ENCODE peak calls at places on chromosomes 2 and 18, in six cellular contexts. One of them, this sample, is unnamed.

GRCh38 chr18:64777561-64777960 is 628.7 kb upstream of the LINC00305 start:
- DNase-seq in KBM-7: no peak
- DNase-seq in NCI-H774: no peak
- DNase-seq in NCI-H1092 treated with DMSO at 0.1 percent for 48 hours: no peak
- DNase-seq in stimulated activated CD4-positive, alpha-beta T cell treated with anti-CD3 and anti-CD28 coated beads, Interleukin-2, amount 100 ng/mL, for 4 hours: no peak
- DNase-seq in stomach: no peak
- DNase-seq in this sample: no peak

GRCh38 chr2:112621792-112622527 is 23.8 kb upstream of the SLC20A1 start:
- DNase-seq in stimulated activated CD4-positive, alpha-beta T cell treated with anti-CD3 and anti-CD28 coated beads, Interleukin-2, amount 100 ng/mL, for 4 hours: no peak
- DNase-seq in stomach: peak
- DNase-seq in NCI-H774: no peak
- DNase-seq in NCI-H1092 treated with DMSO at 0.1 percent for 48 hours: no peak
- DNase-seq in KBM-7: no peak
- DNase-seq in this sample: no peak

GRCh38 chr18:77059294-77059916 is 73.2 kb downstream of the MBP start:
- DNase-seq in KBM-7: peak
- DNase-seq in NCI-H774: peak
- DNase-seq in stomach: no peak
- DNase-seq in NCI-H1092 treated with DMSO at 0.1 percent for 48 hours: peak
- DNase-seq in stimulated activated CD4-positive, alpha-beta T cell treated with anti-CD3 and anti-CD28 coated beads, Interleukin-2, amount 100 ng/mL, for 4 hours: no peak
- DNase-seq in this sample: no peak

GRCh38 chr2:9673914-9674481 is 43.2 kb upstream of the YWHAQ start:
- DNase-seq in NCI-H774: no peak
- DNase-seq in stomach: no peak
- DNase-seq in KBM-7: no peak
- DNase-seq in stimulated activated CD4-positive, alpha-beta T cell treated with anti-CD3 and anti-CD28 coated beads, Interleukin-2, amount 100 ng/mL, for 4 hours: no peak
- DNase-seq in NCI-H1092 treated with DMSO at 0.1 percent for 48 hours: no peak
- DNase-seq in this sample: no peak

GRCh38 chr2:108267117-108267516 is 21.6 kb upstream of the SULT1C2 start:
- DNase-seq in stomach: no peak
- DNase-seq in stimulated activated CD4-positive, alpha-beta T cell treated with anti-CD3 and anti-CD28 coated beads, Interleukin-2, amount 100 ng/mL, for 4 hours: no peak
- DNase-seq in KBM-7: peak
- DNase-seq in NCI-H774: no peak
- DNase-seq in NCI-H1092 treated with DMSO at 0.1 percent for 48 hours: no peak
- DNase-seq in this sample: no peak

GRCh38 chr18:48336332-48336731 is 72.9 kb downstream of the ZBTB7C start:
- DNase-seq in stimulated activated CD4-positive, alpha-beta T cell treated with anti-CD3 and anti-CD28 coated beads, Interleukin-2, amount 100 ng/mL, for 4 hours: no peak
- DNase-seq in NCI-H1092 treated with DMSO at 0.1 percent for 48 hours: peak
- DNase-seq in KBM-7: no peak
- DNase-seq in NCI-H774: no peak
- DNase-seq in stomach: no peak
- DNase-seq in this sample: peak

GRCh38 chr2:217551229-217551909 is 451.4 kb downstream of the TNS1 start:
- DNase-seq in NCI-H774: no peak
- DNase-seq in KBM-7: no peak
- DNase-seq in stomach: no peak
- DNase-seq in NCI-H1092 treated with DMSO at 0.1 percent for 48 hours: no peak
- DNase-seq in stimulated activated CD4-positive, alpha-beta T cell treated with anti-CD3 and anti-CD28 coated beads, Interleukin-2, amount 100 ng/mL, for 4 hours: no peak
- DNase-seq in this sample: no peak

GRCh38 chr2:126657146-126657635 is 1.2 kb downstream of the GYPC start:
- DNase-seq in stimulated activated CD4-positive, alpha-beta T cell treated with anti-CD3 and anti-CD28 coated beads, Interleukin-2, amount 100 ng/mL, for 4 hours: no peak
- DNase-seq in KBM-7: no peak
- DNase-seq in stomach: peak
- DNase-seq in NCI-H774: no peak
- DNase-seq in NCI-H1092 treated with DMSO at 0.1 percent for 48 hours: no peak
- DNase-seq in this sample: no peak

GRCh38 chr2:108542071-108542470 is 7.8 kb downstream of the LIMS1 start:
- DNase-seq in NCI-H1092 treated with DMSO at 0.1 percent for 48 hours: no peak
- DNase-seq in KBM-7: no peak
- DNase-seq in stimulated activated CD4-positive, alpha-beta T cell treated with anti-CD3 and anti-CD28 coated beads, Interleukin-2, amount 100 ng/mL, for 4 hours: no peak
- DNase-seq in NCI-H774: no peak
- DNase-seq in stomach: no peak
- DNase-seq in this sample: no peak

GRCh38 chr2:423479-423878 is 135.6 kb upstream of the ALKAL2 start:
- DNase-seq in NCI-H774: no peak
- DNase-seq in KBM-7: no peak
- DNase-seq in NCI-H1092 treated with DMSO at 0.1 percent for 48 hours: no peak
- DNase-seq in stimulated activated CD4-positive, alpha-beta T cell treated with anti-CD3 and anti-CD28 coated beads, Interleukin-2, amount 100 ng/mL, for 4 hours: no peak
- DNase-seq in stomach: no peak
- DNase-seq in this sample: no peak

GRCh38 chr2:174593574-174594203 is 3.9 kb downstream of the WIPF1 start:
- DNase-seq in NCI-H1092 treated with DMSO at 0.1 percent for 48 hours: no peak
- DNase-seq in stimulated activated CD4-positive, alpha-beta T cell treated with anti-CD3 and anti-CD28 coated beads, Interleukin-2, amount 100 ng/mL, for 4 hours: peak
- DNase-seq in NCI-H774: no peak
- DNase-seq in stomach: no peak
- DNase-seq in KBM-7: peak
- DNase-seq in this sample: peak

GRCh38 chr18:78566720-78567119 is 412.9 kb upstream of the SALL3 start:
- DNase-seq in NCI-H774: no peak
- DNase-seq in stimulated activated CD4-positive, alpha-beta T cell treated with anti-CD3 and anti-CD28 coated beads, Interleukin-2, amount 100 ng/mL, for 4 hours: no peak
- DNase-seq in stomach: no peak
- DNase-seq in KBM-7: no peak
- DNase-seq in NCI-H1092 treated with DMSO at 0.1 percent for 48 hours: no peak
- DNase-seq in this sample: no peak

GRCh38 chr18:44790860-44791259 is 110.2 kb downstream of the SETBP1 start:
- DNase-seq in KBM-7: no peak
- DNase-seq in NCI-H1092 treated with DMSO at 0.1 percent for 48 hours: no peak
- DNase-seq in stimulated activated CD4-positive, alpha-beta T cell treated with anti-CD3 and anti-CD28 coated beads, Interleukin-2, amount 100 ng/mL, for 4 hours: no peak
- DNase-seq in NCI-H774: no peak
- DNase-seq in stomach: no peak
- DNase-seq in this sample: no peak

GRCh38 chr2:110852541-110853263 is 120.3 kb downstream of the ACOXL start:
- DNase-seq in NCI-H774: no peak
- DNase-seq in KBM-7: no peak
- DNase-seq in stimulated activated CD4-positive, alpha-beta T cell treated with anti-CD3 and anti-CD28 coated beads, Interleukin-2, amount 100 ng/mL, for 4 hours: no peak
- DNase-seq in NCI-H1092 treated with DMSO at 0.1 percent for 48 hours: no peak
- DNase-seq in stomach: no peak
- DNase-seq in this sample: no peak

GRCh38 chr2:171523339-171523931 is 1.2 kb downstream of the CYBRD1 start:
- DNase-seq in NCI-H1092 treated with DMSO at 0.1 percent for 48 hours: no peak
- DNase-seq in NCI-H774: no peak
- DNase-seq in stomach: peak
- DNase-seq in stimulated activated CD4-positive, alpha-beta T cell treated with anti-CD3 and anti-CD28 coated beads, Interleukin-2, amount 100 ng/mL, for 4 hours: no peak
- DNase-seq in KBM-7: peak
- DNase-seq in this sample: no peak

GRCh38 chr2:218964041-218964771 is 4.7 kb downstream of the CDK5R2 start:
- DNase-seq in NCI-H1092 treated with DMSO at 0.1 percent for 48 hours: peak
- DNase-seq in stimulated activated CD4-positive, alpha-beta T cell treated with anti-CD3 and anti-CD28 coated beads, Interleukin-2, amount 100 ng/mL, for 4 hours: no peak
- DNase-seq in NCI-H774: peak
- DNase-seq in KBM-7: no peak
- DNase-seq in stomach: no peak
- DNase-seq in this sample: peak

GRCh38 chr2:204353823-204354222 is 191.5 kb upstream of the PARD3B start:
- DNase-seq in stomach: no peak
- DNase-seq in NCI-H774: no peak
- DNase-seq in KBM-7: no peak
- DNase-seq in NCI-H1092 treated with DMSO at 0.1 percent for 48 hours: no peak
- DNase-seq in stimulated activated CD4-positive, alpha-beta T cell treated with anti-CD3 and anti-CD28 coated beads, Interleukin-2, amount 100 ng/mL, for 4 hours: no peak
- DNase-seq in this sample: no peak

GRCh38 chr2:232482301-232483238 is 5.1 kb downstream of the ECEL1 start:
- DNase-seq in stomach: no peak
- DNase-seq in stimulated activated CD4-positive, alpha-beta T cell treated with anti-CD3 and anti-CD28 coated beads, Interleukin-2, amount 100 ng/mL, for 4 hours: no peak
- DNase-seq in NCI-H1092 treated with DMSO at 0.1 percent for 48 hours: no peak
- DNase-seq in KBM-7: no peak
- DNase-seq in NCI-H774: no peak
- DNase-seq in this sample: no peak

GRCh38 chr18:44466997-44467396 is 213.7 kb upstream of the SETBP1 start:
- DNase-seq in stomach: no peak
- DNase-seq in NCI-H774: no peak
- DNase-seq in NCI-H1092 treated with DMSO at 0.1 percent for 48 hours: no peak
- DNase-seq in stimulated activated CD4-positive, alpha-beta T cell treated with anti-CD3 and anti-CD28 coated beads, Interleukin-2, amount 100 ng/mL, for 4 hours: no peak
- DNase-seq in KBM-7: no peak
- DNase-seq in this sample: no peak

GRCh38 chr2:156334496-156335478 is 2.3 kb upstream of the NR4A2 start:
- DNase-seq in NCI-H774: peak
- DNase-seq in stimulated activated CD4-positive, alpha-beta T cell treated with anti-CD3 and anti-CD28 coated beads, Interleukin-2, amount 100 ng/mL, for 4 hours: peak
- DNase-seq in NCI-H1092 treated with DMSO at 0.1 percent for 48 hours: peak
- DNase-seq in KBM-7: peak
- DNase-seq in stomach: peak
- DNase-seq in this sample: peak

GRCh38 chr2:102245266-102246151 is 58.7 kb downstream of the IL1RL2 start:
- DNase-seq in NCI-H1092 treated with DMSO at 0.1 percent for 48 hours: no peak
- DNase-seq in KBM-7: no peak
- DNase-seq in NCI-H774: no peak
- DNase-seq in stimulated activated CD4-positive, alpha-beta T cell treated with anti-CD3 and anti-CD28 coated beads, Interleukin-2, amount 100 ng/mL, for 4 hours: no peak
- DNase-seq in stomach: no peak
- DNase-seq in this sample: no peak

GRCh38 chr2:218328294-218328693 is 28.4 kb upstream of the CATIP start:
- DNase-seq in stimulated activated CD4-positive, alpha-beta T cell treated with anti-CD3 and anti-CD28 coated beads, Interleukin-2, amount 100 ng/mL, for 4 hours: no peak
- DNase-seq in stomach: no peak
- DNase-seq in KBM-7: no peak
- DNase-seq in NCI-H774: no peak
- DNase-seq in NCI-H1092 treated with DMSO at 0.1 percent for 48 hours: no peak
- DNase-seq in this sample: no peak

GRCh38 chr2:149213764-149214493 is 116.5 kb upstream of the LYPD6 start:
- DNase-seq in NCI-H774: no peak
- DNase-seq in NCI-H1092 treated with DMSO at 0.1 percent for 48 hours: no peak
- DNase-seq in stimulated activated CD4-positive, alpha-beta T cell treated with anti-CD3 and anti-CD28 coated beads, Interleukin-2, amount 100 ng/mL, for 4 hours: no peak
- DNase-seq in stomach: no peak
- DNase-seq in KBM-7: no peak
- DNase-seq in this sample: no peak

This sample was measured in DMS153.